ENCODE peak calls at places on chromosomes 6 and 20, in nine cellular contexts. B, T, N, X, M, R, E, V and G are unnamed samples.

GRCh38 chr6:3229566-3230274 is 2.3 kb upstream of the TUBB2B start:
- DNase-seq in B (no peak), T (no peak), N (no peak), X (no peak), M (peak; percentile 54), R (no peak), E (peak; percentile 46), V (peak; percentile 46), G (no peak)

GRCh38 chr20:51545515-51545914 is 3.0 kb upstream of the NFATC2 start:
- DNase-seq in B (no peak), T (no peak), N (no peak), X (no peak), M (no peak), R (no peak), E (no peak), V (no peak), G (no peak)

GRCh38 chr20:3710703-3711417 is 1.5 kb downstream of the SIGLEC1 start:
- DNase-seq in B (peak; percentile 72), T (peak; percentile 75), N (no peak), X (peak; percentile 87), M (peak; percentile 80), R (peak; percentile 79), E (peak; percentile 73), V (peak; percentile 59), G (peak; percentile 48)

GRCh38 chr20:16411361-16411760 is 161.9 kb downstream of the KIF16B start:
- DNase-seq in B (no peak), T (no peak), N (no peak), X (no peak), M (no peak), R (no peak), E (no peak), V (no peak), G (no peak)

GRCh38 chr6:130033999-130034814 is 15.8 kb downstream of the L3MBTL3 start:
- DNase-seq in B (no peak), T (no peak), N (peak; percentile 35), X (no peak), M (no peak), R (no peak), E (no peak), V (no peak), G (peak; percentile 51)

GRCh38 chr20:63500151-63500901 is 1.4 kb upstream of the EEF1A2 start:
- DNase-seq in B (no peak), T (no peak), N (no peak), X (no peak), M (no peak), R (no peak), E (peak; percentile 56), V (no peak), G (no peak)

GRCh38 chr6:148144917-148145521 is 197.6 kb upstream of the SASH1 start:
- DNase-seq in B (peak; percentile 72), T (peak; percentile 84), N (peak; percentile 40), X (peak; percentile 73), M (peak; percentile 82), R (peak; percentile 75), E (peak; percentile 88), V (peak; percentile 64), G (peak; percentile 71)

GRCh38 chr20:14879020-14879697 is 541.7 kb upstream of the FLRT3 start:
- DNase-seq in B (no peak), T (no peak), N (peak; percentile 99), X (no peak), M (no peak), R (no peak), E (no peak), V (no peak), G (peak; percentile 95)

GRCh38 chr20:18628330-18628941 is 40.6 kb downstream of the DTD1 start:
- DNase-seq in B (peak; percentile 17), T (peak; percentile 38), N (no peak), X (no peak), M (peak; percentile 46), R (no peak), E (peak; percentile 49), V (peak; percentile 22), G (peak; percentile 27)

GRCh38 chr6:166743415-166743814 is 116.4 kb upstream of the RPS6KA2 start:
- DNase-seq in B (no peak), T (no peak), N (no peak), X (no peak), M (no peak), R (no peak), E (peak; percentile 58), V (no peak), G (no peak)

GRCh38 chr6:7974932-7975763 is 64.6 kb upstream of the TXNDC5 start:
- DNase-seq in B (peak; percentile 78), T (peak; percentile 82), N (peak; percentile 90), X (peak; percentile 89), M (peak; percentile 91), R (peak; percentile 75), E (no peak), V (no peak), G (peak; percentile 73)

GRCh38 chr20:35129647-35130069 is 17.5 kb downstream of the EDEM2 start:
- DNase-seq in B (no peak), T (no peak), N (peak; percentile 94), X (no peak), M (no peak), R (no peak), E (no peak), V (no peak), G (peak; percentile 89)

GRCh38 chr6:47680056-47680455 is 18.3 kb upstream of the ADGRF4 start:
- DNase-seq in B (no peak), T (no peak), N (peak; percentile 83), X (no peak), M (no peak), R (no peak), E (no peak), V (no peak), G (peak; percentile 94)

GRCh38 chr6:142746524-142746923 is 198.5 kb downstream of the HIVEP2 start:
- DNase-seq in B (no peak), T (no peak), N (no peak), X (no peak), M (peak; percentile 15), R (no peak), E (peak; percentile 77), V (peak; percentile 67), G (peak; percentile 16)

GRCh38 chr6:82095091-82095490 is 152.5 kb downstream of the IBTK start:
- DNase-seq in B (no peak), T (no peak), N (no peak), X (no peak), M (no peak), R (no peak), E (no peak), V (peak; percentile 20), G (no peak)

GRCh38 chr6:32815115-32815514 is 1.7 kb downstream of the HLA-DOB start:
- DNase-seq in B (no peak), T (no peak), N (no peak), X (no peak), M (no peak), R (no peak), E (no peak), V (peak; percentile 27), G (no peak)

GRCh38 chr6:95128439-95128838 is 448.9 kb upstream of the MANEA start:
- DNase-seq in B (no peak), T (no peak), N (no peak), X (no peak), M (no peak), R (no peak), E (no peak), V (no peak), G (no peak)

GRCh38 chr6:66605011-66605410 is 898.0 kb upstream of the EYS start:
- DNase-seq in B (no peak), T (no peak), N (no peak), X (no peak), M (no peak), R (no peak), E (no peak), V (no peak), G (no peak)

GRCh38 chr6:209432-210103 is 82.7 kb upstream of the DUSP22 start:
- DNase-seq in B (no peak), T (no peak), N (no peak), X (no peak), M (no peak), R (no peak), E (no peak), V (no peak), G (no peak)

DNA sequence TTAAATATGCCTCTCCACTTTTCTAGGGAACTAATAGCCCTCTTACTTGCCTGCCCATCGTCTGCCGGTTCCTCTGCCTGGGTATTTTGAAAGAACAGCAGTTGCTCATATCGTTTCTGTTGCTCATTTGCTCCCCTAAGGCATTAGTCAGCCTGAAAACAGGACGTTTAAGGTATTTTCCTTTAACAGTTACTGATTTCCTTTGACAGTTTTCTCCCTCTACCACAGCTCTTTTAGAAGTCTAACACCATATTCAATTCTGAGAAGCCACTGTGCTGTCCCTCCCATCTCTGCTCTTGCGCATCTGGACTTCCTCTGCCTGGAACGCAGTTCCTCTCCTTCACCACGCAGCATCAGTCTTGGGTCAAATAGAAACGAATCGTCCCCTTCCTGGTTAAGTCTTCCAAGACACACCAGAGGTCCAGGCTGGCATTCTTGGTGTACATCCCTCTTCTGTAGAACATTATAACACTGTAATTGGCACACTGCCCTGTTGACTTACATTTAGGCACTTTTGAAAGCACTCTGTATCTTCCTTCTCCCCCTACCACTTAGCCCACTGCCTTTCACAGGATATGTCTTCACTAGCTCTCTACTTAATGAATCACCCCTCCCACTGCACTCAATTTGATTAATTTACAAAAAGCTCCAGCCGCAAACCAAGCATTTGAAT is 141.0 kb upstream of the CARMIL1 start:
- DNase-seq in B (peak; percentile 70), T (peak; percentile 61), N (peak; percentile 64), X (peak; percentile 84), M (no peak), R (peak; percentile 32), E (no peak), V (peak; percentile 75), G (peak; percentile 65)
- TF ChIP-seq CTCF in B (peak; percentile 45), T (no peak), N (no peak), X (no peak), M (no peak), R (peak; percentile 8), E (peak; percentile 41), V (peak; percentile 37), G (peak; percentile 35)

GRCh38 chr20:57265649-57266250 is 691 bp downstream of the BMP7 start:
- DNase-seq in B (no peak), T (no peak), N (no peak), X (no peak), M (no peak), R (no peak), E (no peak), V (peak; percentile 58), G (no peak)
- H3K4me3 ChIP-seq in B (peak overlapping the region; percentile 13), T (peak overlapping the region; percentile 20), N (no peak overlapping the region), X (peak overlapping the region; percentile 47), M (peak overlapping the region; percentile 28), R (peak overlapping the region; percentile 47), E (peak overlapping the region; percentile 55), V (peak overlapping the region; percentile 85), G (no peak overlapping the region)

DNA sequence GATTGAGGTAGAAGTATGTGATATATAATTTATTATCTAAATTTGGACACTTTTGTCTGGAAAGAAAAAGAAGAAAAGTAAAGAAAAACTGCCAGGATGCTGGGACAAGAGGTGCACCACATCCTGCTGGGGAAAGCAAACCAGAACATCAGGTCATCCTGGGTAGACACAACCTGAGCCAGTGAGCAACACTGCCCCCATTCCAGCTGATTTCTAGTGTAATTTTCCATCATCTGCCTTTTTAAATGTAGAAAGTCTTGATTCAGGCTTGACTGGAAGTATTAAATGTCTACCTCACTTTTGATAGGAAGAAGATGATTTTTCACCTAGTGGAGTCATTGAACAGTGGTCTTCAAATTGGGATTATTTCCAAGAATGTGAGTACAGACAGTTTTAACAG is 1164.5 kb upstream of the CITED2 start:
- DNase-seq in B (no peak), T (no peak), N (peak; percentile 14), X (no peak), M (no peak), R (no peak), E (no peak), V (no peak), G (peak; percentile 33)
- TF ChIP-seq CTCF in B (no peak), T (no peak), N (no peak), X (no peak), M (no peak), R (no peak), E (no peak), V (no peak), G (no peak)

GRCh38 chr20:38918172-38918571 is 8.0 kb upstream of the FAM83D start:
- DNase-seq in B (no peak), T (no peak), N (no peak), X (no peak), M (no peak), R (no peak), E (no peak), V (no peak), G (no peak)
- H3K4me3 ChIP-seq in B (no peak overlapping the region), T (no peak overlapping the region), N (no peak overlapping the region), X (no peak overlapping the region), M (no peak overlapping the region), R (no peak overlapping the region), E (no peak overlapping the region), V (no peak overlapping the region), G (no peak overlapping the region)